ENCODE peak calls at places on chromosomes 12 and 14, in eight cellular contexts. C is NCI-H1092; T is transverse colon; N is stimulated activated CD4-positive, alpha-beta T cell treated with anti-CD3 and anti-CD28 coated beads, Interleukin-2, amount 100 ng/mL, for 48 hours; M is A549; Z is stimulated activated naive B cell treated with anti-CD40 and anti-IgM and Interleukin-4, amounts not matched to agents 10 μg/mL and 1 μg/mL and 100 μg/mL, for 72 hours; Q is naive thymus-derived CD4-positive, alpha-beta T cell; E is RWPE1. K is an unnamed sample.

GRCh38 chr12:19150273-19150895 is 20.9 kb downstream of the PLEKHA5 start:
- DNase-seq in M (no peak), Z (no peak), E (no peak), T (no peak), C (no peak), Q (no peak), N (no peak), K (peak)

GRCh38 chr14:76919811-76920571 is 93.8 kb downstream of the LRRC74A start:
- DNase-seq in Z (no peak), C (peak), M (peak), T (peak), E (peak), N (no peak), Q (no peak), K (peak)

GRCh38 chr14:31843361-31844091 is 233.6 kb upstream of the ARHGAP5 start:
- DNase-seq in N (no peak), T (peak), E (no peak), Q (no peak), C (no peak), Z (no peak), M (no peak), K (no peak)

GRCh38 chr12:55057466-55057865 is 37.7 kb downstream of the NEUROD4 start:
- DNase-seq in C (peak), Q (no peak), T (no peak), N (no peak), E (no peak), M (no peak), Z (no peak), K (no peak)

GRCh38 chr12:4032906-4033628 is 159.9 kb upstream of the PARP11 start:
- DNase-seq in Z (no peak), N (no peak), E (peak), T (no peak), Q (no peak), M (no peak), C (no peak), K (peak)

GRCh38 chr12:67288561-67288960 is 19.4 kb downstream of the CAND1 start:
- DNase-seq in T (no peak), N (no peak), M (no peak), E (no peak), Q (no peak), C (no peak), Z (no peak), K (no peak)

GRCh38 chr12:5318874-5319273 is 113.0 kb upstream of the NTF3 start:
- DNase-seq in M (no peak), C (no peak), Q (no peak), E (peak), N (no peak), T (peak), Z (no peak), K (peak)

GRCh38 chr12:57272337-57273151 is 21.6 kb upstream of the STAC3 start:
- DNase-seq in C (no peak), Z (no peak), M (no peak), N (no peak), T (no peak), E (no peak), Q (no peak), K (peak)

GRCh38 chr14:89249296-89249565 is 167.8 kb downstream of the FOXN3 start:
- DNase-seq in Q (no peak), E (peak), N (no peak), C (no peak), T (no peak), Z (no peak), M (no peak), K (no peak)

GRCh38 chr14:82500222-82500621 is 966.6 kb upstream of the SEL1L start:
- DNase-seq in Q (no peak), N (no peak), T (no peak), E (no peak), C (no peak), Z (no peak), M (no peak), K (no peak)

GRCh38 chr12:55899035-55899434 is 28.7 kb downstream of the PYM1 start:
- DNase-seq in N (peak), M (no peak), Q (no peak), Z (no peak), C (no peak), E (no peak), T (no peak), K (peak)

GRCh38 chr14:90534091-90534837 is 137.4 kb downstream of the CALM1 start:
- DNase-seq in Z (no peak), C (no peak), T (no peak), Q (no peak), E (no peak), M (no peak), N (no peak), K (no peak)

GRCh38 chr12:79451365-79451764 is 239.4 kb downstream of the PAWR start:
- DNase-seq in M (no peak), E (no peak), N (no peak), Q (no peak), C (no peak), Z (no peak), T (no peak), K (no peak)

GRCh38 chr12:47997321-47997720 is 7.0 kb downstream of the COL2A1 start:
- DNase-seq in T (no peak), E (no peak), Q (no peak), M (no peak), Z (no peak), N (no peak), C (no peak), K (no peak)

GRCh38 chr12:124622764-124623163 is 55.4 kb upstream of the NCOR2 start:
- DNase-seq in T (no peak), Q (no peak), Z (no peak), M (no peak), N (no peak), E (no peak), C (no peak), K (no peak)

GRCh38 chr12:85642810-85643209 is 193.4 kb downstream of the RASSF9 start:
- DNase-seq in E (no peak), T (no peak), N (no peak), C (no peak), Z (no peak), M (peak), Q (no peak), K (peak)

GRCh38 chr14:64773577-64773976 is 69.4 kb downstream of the PLEKHG3 start:
- DNase-seq in N (no peak), C (no peak), M (no peak), Q (no peak), T (no peak), Z (no peak), E (no peak), K (no peak)

GRCh38 chr12:38160318-38161122 is 156.1 kb upstream of the ALG10B start:
- DNase-seq in T (no peak), E (no peak), C (no peak), Z (no peak), Q (no peak), N (no peak), M (no peak), K (no peak)

GRCh38 chr12:60830381-60830780 is 1234.6 kb downstream of the SLC16A7 start:
- DNase-seq in N (no peak), M (no peak), C (no peak), Z (no peak), Q (no peak), E (peak), T (no peak), K (no peak)

GRCh38 chr12:116075251-116075650 is 202.2 kb downstream of the MED13L start:
- DNase-seq in N (no peak), Q (no peak), C (no peak), Z (no peak), M (no peak), E (no peak), T (no peak), K (no peak)

GRCh38 chr14:38210587-38211257 is 3.0 kb downstream of the SSTR1 start:
- DNase-seq in E (no peak), T (no peak), N (no peak), C (no peak), Q (no peak), Z (no peak), M (peak), K (peak)